ENCODE peak calls at places on chromosomes 11 and 22, in seven cellular contexts. One of them, this sample, is unnamed.

GRCh38 chr22:45997077-45997774 is 20.3 kb upstream of the WNT7B start:
- DNase-seq in IMR-90: peak; percentile 95
- DNase-seq in GM12878: no peak
- DNase-seq in SK-N-SH: no peak
- DNase-seq in K562: peak; percentile 28
- DNase-seq in HepG2: no peak
- DNase-seq in H1: no peak
- DNase-seq in this sample: no peak

GRCh38 chr11:117570701-117571100 is 226.3 kb downstream of the DSCAML1 start:
- DNase-seq in IMR-90: no peak
- DNase-seq in GM12878: no peak
- DNase-seq in SK-N-SH: no peak
- DNase-seq in K562: no peak
- DNase-seq in HepG2: no peak
- DNase-seq in H1: no peak
- DNase-seq in this sample: no peak

GRCh38 chr22:50118129-50118528 is 28.3 kb downstream of the MOV10L1 start:
- DNase-seq in IMR-90: peak; percentile 21
- DNase-seq in GM12878: no peak
- DNase-seq in SK-N-SH: no peak
- DNase-seq in K562: no peak
- DNase-seq in HepG2: no peak
- DNase-seq in H1: no peak
- DNase-seq in this sample: no peak

GRCh38 chr11:86574493-86575207 is 97.8 kb downstream of the ME3 start:
- DNase-seq in IMR-90: no peak
- DNase-seq in GM12878: no peak
- DNase-seq in SK-N-SH: no peak
- DNase-seq in K562: no peak
- DNase-seq in HepG2: no peak
- DNase-seq in H1: no peak
- DNase-seq in this sample: no peak

GRCh38 chr11:73374130-73374529 is 2.1 kb upstream of the RELT start:
- DNase-seq in IMR-90: no peak
- DNase-seq in GM12878: no peak
- DNase-seq in SK-N-SH: no peak
- DNase-seq in K562: no peak
- DNase-seq in HepG2: no peak
- DNase-seq in H1: no peak
- DNase-seq in this sample: no peak

GRCh38 chr11:75852406-75853017 is 37.5 kb downstream of the UVRAG start:
- DNase-seq in IMR-90: no peak
- DNase-seq in GM12878: no peak
- DNase-seq in SK-N-SH: no peak
- DNase-seq in K562: no peak
- DNase-seq in HepG2: no peak
- DNase-seq in H1: no peak
- DNase-seq in this sample: no peak

GRCh38 chr11:24963879-24964278 is 467.0 kb downstream of the LUZP2 start:
- DNase-seq in IMR-90: no peak
- DNase-seq in GM12878: no peak
- DNase-seq in SK-N-SH: no peak
- DNase-seq in K562: no peak
- DNase-seq in HepG2: no peak
- DNase-seq in H1: no peak
- DNase-seq in this sample: no peak

GRCh38 chr11:13145461-13145860 is 132.1 kb upstream of the BMAL1 start:
- DNase-seq in IMR-90: no peak
- DNase-seq in GM12878: no peak
- DNase-seq in SK-N-SH: no peak
- DNase-seq in K562: no peak
- DNase-seq in HepG2: no peak
- DNase-seq in H1: no peak
- DNase-seq in this sample: no peak

GRCh38 chr11:109145287-109145686 is 276.7 kb upstream of the C11orf87 start:
- DNase-seq in IMR-90: no peak
- DNase-seq in GM12878: no peak
- DNase-seq in SK-N-SH: no peak
- DNase-seq in K562: no peak
- DNase-seq in HepG2: no peak
- DNase-seq in H1: no peak
- DNase-seq in this sample: no peak

GRCh38 chr11:66886317-66886588 is 29.4 kb downstream of the LRFN4 start:
- DNase-seq in IMR-90: no peak
- DNase-seq in GM12878: no peak
- DNase-seq in SK-N-SH: no peak
- DNase-seq in K562: no peak
- DNase-seq in HepG2: no peak
- DNase-seq in H1: no peak
- DNase-seq in this sample: no peak

GRCh38 chr11:61695917-61696316 is 15.7 kb downstream of the DAGLA start:
- DNase-seq in IMR-90: peak; percentile 81
- DNase-seq in GM12878: peak; percentile 27
- DNase-seq in SK-N-SH: peak; percentile 56
- DNase-seq in K562: peak; percentile 60
- DNase-seq in HepG2: no peak
- DNase-seq in H1: no peak
- DNase-seq in this sample: no peak

GRCh38 chr22:45319319-45319675 is 9.6 kb downstream of the FAM118A start:
- DNase-seq in IMR-90: peak; percentile 77
- DNase-seq in GM12878: no peak
- DNase-seq in SK-N-SH: peak; percentile 60
- DNase-seq in K562: no peak
- DNase-seq in HepG2: no peak
- DNase-seq in H1: no peak
- DNase-seq in this sample: no peak

GRCh38 chr22:50173221-50173982 is 2.9 kb downstream of the PANX2 start:
- DNase-seq in IMR-90: no peak
- DNase-seq in GM12878: no peak
- DNase-seq in SK-N-SH: no peak
- DNase-seq in K562: no peak
- DNase-seq in HepG2: no peak
- DNase-seq in H1: no peak
- DNase-seq in this sample: no peak

GRCh38 chr11:83257638-83258229 is 28.4 kb downstream of the CCDC90B start:
- DNase-seq in IMR-90: peak; percentile 73
- DNase-seq in GM12878: no peak
- DNase-seq in SK-N-SH: no peak
- DNase-seq in K562: no peak
- DNase-seq in HepG2: peak; percentile 56
- DNase-seq in H1: no peak
- DNase-seq in this sample: no peak

GRCh38 chr11:117303101-117303500 is 12.0 kb downstream of the BACE1-AS start:
- DNase-seq in IMR-90: no peak
- DNase-seq in GM12878: no peak
- DNase-seq in SK-N-SH: no peak
- DNase-seq in K562: no peak
- DNase-seq in HepG2: peak; percentile 38
- DNase-seq in H1: no peak
- DNase-seq in this sample: no peak

GRCh38 chr11:107576497-107577086 is 11.1 kb upstream of the ALKBH8 start:
- DNase-seq in IMR-90: peak; percentile 47
- DNase-seq in GM12878: no peak
- DNase-seq in SK-N-SH: peak; percentile 61
- DNase-seq in K562: peak; percentile 33
- DNase-seq in HepG2: peak; percentile 19
- DNase-seq in H1: no peak
- DNase-seq in this sample: no peak

GRCh38 chr11:123580557-123581275 is 73.7 kb downstream of the SCN3B start:
- DNase-seq in IMR-90: peak; percentile 19
- DNase-seq in GM12878: no peak
- DNase-seq in SK-N-SH: peak; percentile 89
- DNase-seq in K562: peak; percentile 89
- DNase-seq in HepG2: peak; percentile 33
- DNase-seq in H1: peak; percentile 67
- DNase-seq in this sample: peak; percentile 41
- H2AFZ ChIP-seq in IMR-90: peak overlapping the region; percentile 33
- H2AFZ ChIP-seq in GM12878: no peak overlapping the region
- H2AFZ ChIP-seq in SK-N-SH: no peak overlapping the region
- H2AFZ ChIP-seq in K562: no peak overlapping the region
- H2AFZ ChIP-seq in HepG2: no peak overlapping the region
- H2AFZ ChIP-seq in H1: no peak overlapping the region
- H2AFZ ChIP-seq in this sample: no peak overlapping the region

GRCh38 chr22:47574551-47574950 is 812.1 kb downstream of the TBC1D22A start:
- DNase-seq in IMR-90: no peak
- DNase-seq in GM12878: no peak
- DNase-seq in SK-N-SH: no peak
- DNase-seq in K562: no peak
- DNase-seq in HepG2: no peak
- DNase-seq in H1: no peak
- DNase-seq in this sample: no peak
- TF ChIP-seq RAD21 in IMR-90: no peak
- TF ChIP-seq RAD21 in GM12878: no peak
- TF ChIP-seq RAD21 in SK-N-SH: no peak
- TF ChIP-seq RAD21 in K562: no peak
- TF ChIP-seq RAD21 in HepG2: no peak
- TF ChIP-seq RAD21 in H1: no peak
- TF ChIP-seq RAD21 in this sample: no peak

GRCh38 chr11:45253640-45254039 is 32.5 kb downstream of the SYT13 start:
- DNase-seq in IMR-90: no peak
- DNase-seq in GM12878: no peak
- DNase-seq in SK-N-SH: no peak
- DNase-seq in K562: peak; percentile 59
- DNase-seq in HepG2: no peak
- DNase-seq in H1: no peak
- DNase-seq in this sample: no peak

GRCh38 chr11:45250035-45250693 is 36.0 kb downstream of the SYT13 start:
- DNase-seq in IMR-90: no peak
- DNase-seq in GM12878: peak; percentile 38
- DNase-seq in SK-N-SH: no peak
- DNase-seq in K562: no peak
- DNase-seq in HepG2: no peak
- DNase-seq in H1: no peak
- DNase-seq in this sample: no peak

GRCh38 chr11:45254070-45254469 is 32.1 kb downstream of the SYT13 start:
- DNase-seq in IMR-90: peak; percentile 13
- DNase-seq in GM12878: no peak
- DNase-seq in SK-N-SH: no peak
- DNase-seq in K562: no peak
- DNase-seq in HepG2: no peak
- DNase-seq in H1: no peak
- DNase-seq in this sample: no peak

GRCh38 chr11:45252134-45252856 is 33.8 kb downstream of the SYT13 start:
- DNase-seq in IMR-90: peak; percentile 7
- DNase-seq in GM12878: no peak
- DNase-seq in SK-N-SH: peak; percentile 63
- DNase-seq in K562: peak; percentile 83
- DNase-seq in HepG2: peak; percentile 35
- DNase-seq in H1: peak; percentile 54
- DNase-seq in this sample: peak; percentile 75

DNA sequence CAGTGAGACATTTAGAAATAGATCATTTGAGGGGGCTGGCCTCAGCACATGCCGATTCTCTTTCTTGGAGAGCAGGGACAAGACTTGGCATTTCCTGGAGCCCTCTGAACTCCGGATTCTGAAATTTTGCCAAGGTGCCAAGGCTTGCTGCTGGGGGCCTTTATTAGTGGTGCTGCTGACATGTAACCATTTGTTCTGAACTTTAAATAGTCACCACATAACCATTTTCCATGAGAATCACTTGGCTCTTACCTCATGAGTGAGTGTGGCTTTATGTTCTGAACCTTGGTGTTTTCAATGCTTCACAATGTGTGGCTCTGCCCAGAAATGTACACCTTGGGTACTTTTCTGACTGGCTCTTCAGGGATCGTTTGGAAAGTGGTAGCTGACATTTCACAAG is 33.3 kb downstream of the SYT13 start:
- DNase-seq in IMR-90: no peak
- DNase-seq in GM12878: no peak
- DNase-seq in SK-N-SH: no peak
- DNase-seq in K562: no peak
- DNase-seq in HepG2: no peak
- DNase-seq in H1: no peak
- DNase-seq in this sample: no peak
- H2AFZ ChIP-seq in IMR-90: no peak overlapping the region
- H2AFZ ChIP-seq in GM12878: no peak overlapping the region
- H2AFZ ChIP-seq in SK-N-SH: no peak overlapping the region
- H2AFZ ChIP-seq in K562: peak overlapping the region; percentile 22
- H2AFZ ChIP-seq in HepG2: no peak overlapping the region
- H2AFZ ChIP-seq in H1: no peak overlapping the region
- H2AFZ ChIP-seq in this sample: peak overlapping the region; percentile 28

DNA sequence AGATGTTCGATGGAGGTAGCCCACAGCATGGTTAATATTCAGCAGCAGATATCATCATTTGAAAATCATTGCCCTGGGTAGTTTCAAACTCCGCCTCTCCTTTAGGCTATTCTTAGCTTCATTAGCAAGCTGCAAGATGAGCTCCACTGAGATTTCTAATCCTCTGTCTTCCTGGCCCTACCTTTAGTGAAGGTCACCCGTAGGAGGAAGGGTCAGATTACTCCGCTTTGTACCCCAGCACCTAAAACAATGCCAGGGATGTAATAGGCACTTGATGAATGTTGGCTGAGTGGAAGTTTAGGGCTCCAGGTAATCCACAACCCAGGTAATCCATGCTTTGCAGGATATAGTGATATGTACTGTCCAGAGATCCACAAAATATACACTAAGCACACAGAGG is 260.1 kb upstream of the MTNR1B start:
- DNase-seq in IMR-90: no peak
- DNase-seq in GM12878: no peak
- DNase-seq in SK-N-SH: no peak
- DNase-seq in K562: no peak
- DNase-seq in HepG2: no peak
- DNase-seq in H1: no peak
- DNase-seq in this sample: no peak
- TF ChIP-seq RAD21 in IMR-90: no peak
- TF ChIP-seq RAD21 in GM12878: no peak
- TF ChIP-seq RAD21 in SK-N-SH: no peak
- TF ChIP-seq RAD21 in K562: no peak
- TF ChIP-seq RAD21 in HepG2: no peak
- TF ChIP-seq RAD21 in H1: no peak
- TF ChIP-seq RAD21 in this sample: no peak

GRCh38 chr11:126523441-126523840 is 168.0 kb downstream of the ST3GAL4 start:
- DNase-seq in IMR-90: no peak
- DNase-seq in GM12878: no peak
- DNase-seq in SK-N-SH: no peak
- DNase-seq in K562: no peak
- DNase-seq in HepG2: no peak
- DNase-seq in H1: no peak
- DNase-seq in this sample: no peak
- H2AFZ ChIP-seq in IMR-90: no peak overlapping the region
- H2AFZ ChIP-seq in GM12878: no peak overlapping the region
- H2AFZ ChIP-seq in SK-N-SH: no peak overlapping the region
- H2AFZ ChIP-seq in K562: no peak overlapping the region
- H2AFZ ChIP-seq in HepG2: no peak overlapping the region
- H2AFZ ChIP-seq in H1: no peak overlapping the region
- H2AFZ ChIP-seq in this sample: no peak overlapping the region

GRCh38 chr11:133605493-133605892 is 73.2 kb upstream of the OPCML start:
- DNase-seq in IMR-90: no peak
- DNase-seq in GM12878: no peak
- DNase-seq in SK-N-SH: no peak
- DNase-seq in K562: no peak
- DNase-seq in HepG2: no peak
- DNase-seq in H1: no peak
- DNase-seq in this sample: no peak
- TF ChIP-seq RAD21 in IMR-90: no peak
- TF ChIP-seq RAD21 in GM12878: no peak
- TF ChIP-seq RAD21 in SK-N-SH: no peak
- TF ChIP-seq RAD21 in K562: no peak
- TF ChIP-seq RAD21 in HepG2: no peak
- TF ChIP-seq RAD21 in H1: no peak
- TF ChIP-seq RAD21 in this sample: no peak

GRCh38 chr11:28760676-28761390 is 652.6 kb downstream of the METTL15 start:
- DNase-seq in IMR-90: peak; percentile 27
- DNase-seq in GM12878: no peak
- DNase-seq in SK-N-SH: no peak
- DNase-seq in K562: no peak
- DNase-seq in HepG2: no peak
- DNase-seq in H1: no peak
- DNase-seq in this sample: no peak
- H2AFZ ChIP-seq in IMR-90: no peak overlapping the region
- H2AFZ ChIP-seq in GM12878: no peak overlapping the region
- H2AFZ ChIP-seq in SK-N-SH: no peak overlapping the region
- H2AFZ ChIP-seq in K562: no peak overlapping the region
- H2AFZ ChIP-seq in HepG2: no peak overlapping the region
- H2AFZ ChIP-seq in H1: peak overlapping the region; percentile 76
- H2AFZ ChIP-seq in this sample: peak overlapping the region; percentile 45

This sample was measured in HCT116.